ENCODE peak calls at places on chromosome 15, in four cellular contexts. S is mesendoderm, T is IMR-90, D is H1. B is an unnamed sample.

GRCh38 chr15:37695719-37696118 is 238.7 kb upstream of the TMCO5A start:
- DNase-seq in S (no peak), T (peak), D (no peak), B (no peak)

GRCh38 chr15:71444866-71445590 is 329.8 kb downstream of the THSD4 start:
- DNase-seq in S (no peak), T (peak), D (no peak), B (no peak)

GRCh38 chr15:40436116-40436891 is 4.4 kb upstream of the BAHD1 start:
- DNase-seq in S (no peak), T (no peak), D (peak), B (no peak)

GRCh38 chr15:42084465-42085235 is 9.7 kb downstream of the PLA2G4D start:
- DNase-seq in S (peak), T (peak), D (peak), B (peak)

GRCh38 chr15:66145242-66146182 is 108.0 kb downstream of the MEGF11 start:
- DNase-seq in S (no peak), T (no peak), D (no peak), B (no peak)

GRCh38 chr15:79170256-79170664 is 79.7 kb upstream of the RASGRF1 start:
- DNase-seq in S (no peak), T (no peak), D (no peak), B (no peak)

GRCh38 chr15:70431854-70432253 is 331.5 kb downstream of the UACA start:
- DNase-seq in S (no peak), T (no peak), D (no peak), B (no peak)

GRCh38 chr15:79004336-79004735 is 59.5 kb upstream of the CTSH start:
- DNase-seq in S (peak), T (peak), D (no peak), B (peak)

GRCh38 chr15:47750030-47750739 is 32.9 kb downstream of the SEMA6D start:
- DNase-seq in S (peak), T (peak), D (no peak), B (no peak)

GRCh38 chr15:85504739-85505676 is 124.6 kb downstream of the AKAP13 start:
- DNase-seq in S (peak), T (peak), D (no peak), B (no peak)

GRCh38 chr15:67967871-67968423 is 86.2 kb upstream of the PIAS1 start:
- DNase-seq in S (peak), T (peak), D (peak), B (peak)

GRCh38 chr15:39365161-39365560 is 215.7 kb upstream of the THBS1 start:
- DNase-seq in S (no peak), T (peak), D (no peak), B (no peak)

GRCh38 chr15:41557673-41558399 is 1.2 kb upstream of the TYRO3 start:
- DNase-seq in S (peak), T (peak), D (peak), B (peak)

GRCh38 chr15:89167267-89168176 is 53.9 kb downstream of the RLBP1 start:
- DNase-seq in S (peak), T (peak), D (no peak), B (no peak)

GRCh38 chr15:39250001-39250400 is 330.9 kb upstream of the THBS1 start:
- DNase-seq in S (no peak), T (no peak), D (no peak), B (no peak)

GRCh38 chr15:101662203-101662602 is 10.0 kb upstream of the TM2D3 start:
- DNase-seq in S (no peak), T (no peak), D (no peak), B (no peak)

GRCh38 chr15:74253276-74253921 is 17.3 kb downstream of the CCDC33 start:
- DNase-seq in S (peak), T (peak), D (no peak), B (no peak)

GRCh38 chr15:47401427-47401826 is 315.9 kb upstream of the SEMA6D start:
- DNase-seq in S (no peak), T (no peak), D (no peak), B (no peak)

GRCh38 chr15:94691169-94691568 is 459.8 kb downstream of the MCTP2 start:
- DNase-seq in S (no peak), T (no peak), D (no peak), B (no peak)

GRCh38 chr15:41233367-41233771 is 2.3 kb downstream of the CHP1 start:
- DNase-seq in S (no peak), T (peak), D (no peak), B (no peak)

GRCh38 chr15:63488432-63488910 is 15.9 kb upstream of the USP3 start:
- DNase-seq in S (no peak), T (no peak), D (no peak), B (no peak)

GRCh38 chr15:60673918-60674558 is 195.1 kb upstream of the ICE2 start:
- DNase-seq in S (peak), T (peak), D (no peak), B (no peak)

GRCh38 chr15:30953731-30954378 is 37.6 kb downstream of the MTMR10 start:
- DNase-seq in S (peak), T (peak), D (no peak), B (peak)

GRCh38 chr15:39784125-39784524 is 1.5 kb upstream of the FSIP1 start:
- DNase-seq in S (peak), T (peak), D (no peak), B (no peak)

GRCh38 chr15:49145651-49146609 is 9.5 kb downstream of the COPS2 start:
- DNase-seq in S (peak), T (peak), D (no peak), B (no peak)

GRCh38 chr15:70882361-70882760 is 9.9 kb downstream of the THAP10 start:
- DNase-seq in S (no peak), T (peak), D (no peak), B (no peak)

GRCh38 chr15:65869954-65870871 is 922 bp downstream of the RAB11A start:
- DNase-seq in S (peak), T (peak), D (no peak), B (peak)

GRCh38 chr15:29774900-29775299 is 47.4 kb downstream of the TJP1 start:
- DNase-seq in S (no peak), T (peak), D (no peak), B (no peak)

GRCh38 chr15:66830358-66830757 is 128.3 kb downstream of the SMAD6 start:
- DNase-seq in S (no peak), T (peak), D (no peak), B (no peak)

GRCh38 chr15:28919201-28919627 is 33.4 kb downstream of the APBA2 start:
- DNase-seq in S (peak), T (no peak), D (no peak), B (peak)

GRCh38 chr15:42726114-42726513 is 10.8 kb downstream of the CDAN1 start:
- DNase-seq in S (no peak), T (no peak), D (peak), B (no peak)

GRCh38 chr15:50888054-50888453 is 20.4 kb upstream of the AP4E1 start:
- DNase-seq in S (no peak), T (peak), D (no peak), B (no peak)
- H2AK5ac ChIP-seq in S (no peak), T (no peak), D (no peak), B (no peak)

GRCh38 chr15:35134269-35134668 is 49.2 kb upstream of the NANOGP8 start:
- DNase-seq in S (no peak), T (no peak), D (no peak), B (no peak)
- H3K56ac ChIP-seq in S (no peak), T (no peak), D (no peak), B (no peak)

GRCh38 chr15:58690703-58691102 is 58.8 kb downstream of the ADAM10 start:
- DNase-seq in S (no peak), T (no peak), D (no peak), B (no peak)
- H2AK5ac ChIP-seq in S (no peak), T (no peak), D (no peak), B (no peak)

DNA sequence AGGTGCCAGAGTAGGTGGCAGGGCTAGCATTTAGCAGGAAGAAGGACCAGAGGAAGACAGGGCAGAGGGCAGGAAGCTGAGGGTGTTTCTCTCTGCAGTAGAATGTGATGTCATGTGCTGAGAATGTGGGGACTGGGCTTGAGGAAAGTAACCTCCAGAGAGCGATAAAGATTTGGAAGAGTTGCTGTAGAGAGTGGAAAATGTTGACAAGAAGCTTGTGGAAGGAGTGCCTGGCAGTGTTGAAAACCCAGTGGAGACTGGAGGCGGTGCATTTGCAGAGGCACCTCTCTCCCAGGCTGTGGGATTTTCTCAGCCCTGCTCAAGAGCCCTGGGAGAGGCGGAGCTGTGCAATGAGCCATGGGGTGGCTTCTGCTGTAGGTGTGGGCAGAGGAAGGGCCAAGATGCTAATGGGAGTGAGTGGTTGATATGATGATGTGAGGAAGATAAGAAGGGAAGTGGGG is 54.8 kb downstream of the MESD start:
- DNase-seq in S (peak), T (peak), D (no peak), B (peak)
- H3K56ac ChIP-seq in S (no peak), T (no peak), D (no peak), B (no peak)

B was measured in H9.